ENCODE peak calls at places on chromosomes 5 and 9, in four cellular contexts. P is transverse colon, L is IMR-90, R is stomach. U is an unnamed sample.

GRCh38 chr5:61357745-61358144 is 25.7 kb downstream of the ZSWIM6 start:
- DNase-seq in P (no peak), L (no peak), R (no peak), U (no peak)

GRCh38 chr5:14872070-14872989 is 752 bp upstream of the ANKH start:
- DNase-seq in P (peak), L (peak), R (peak), U (peak)

GRCh38 chr5:115194671-115195070 is 25.0 kb upstream of the TRIM36 start:
- DNase-seq in P (peak), L (no peak), R (peak), U (no peak)

GRCh38 chr5:149561848-149562247 is 10.6 kb upstream of the CSNK1A1 start:
- DNase-seq in P (no peak), L (peak), R (no peak), U (no peak)

GRCh38 chr9:36864491-36865410 is 169.3 kb downstream of the PAX5 start:
- DNase-seq in P (no peak), L (no peak), R (no peak), U (no peak)

GRCh38 chr9:38214441-38214840 is 145.4 kb upstream of the SHB start:
- DNase-seq in P (no peak), L (no peak), R (no peak), U (no peak)

GRCh38 chr9:87796232-87796631 is 70.3 kb downstream of the CTSL start:
- DNase-seq in P (no peak), L (no peak), R (no peak), U (no peak)

GRCh38 chr5:40660751-40661150 is 19.0 kb upstream of the PTGER4 start:
- DNase-seq in P (no peak), L (no peak), R (no peak), U (no peak)

GRCh38 chr5:21007781-21008180 is 1019.8 kb upstream of the CDH18 start:
- DNase-seq in P (no peak), L (no peak), R (no peak), U (no peak)

GRCh38 chr5:157535042-157535865 is 40.3 kb downstream of the ADAM19 start:
- DNase-seq in P (no peak), L (peak), R (no peak), U (no peak)

GRCh38 chr5:157740211-157740610 is 3.3 kb upstream of the LSM11 start:
- DNase-seq in P (no peak), L (no peak), R (no peak), U (no peak)

GRCh38 chr5:172659909-172660628 is 19.0 kb downstream of the NEURL1B start:
- DNase-seq in P (peak), L (peak), R (peak), U (peak)
- TF ChIP-seq POLR2A in P (peak), L (peak), R (no peak), U (no peak)

DNA sequence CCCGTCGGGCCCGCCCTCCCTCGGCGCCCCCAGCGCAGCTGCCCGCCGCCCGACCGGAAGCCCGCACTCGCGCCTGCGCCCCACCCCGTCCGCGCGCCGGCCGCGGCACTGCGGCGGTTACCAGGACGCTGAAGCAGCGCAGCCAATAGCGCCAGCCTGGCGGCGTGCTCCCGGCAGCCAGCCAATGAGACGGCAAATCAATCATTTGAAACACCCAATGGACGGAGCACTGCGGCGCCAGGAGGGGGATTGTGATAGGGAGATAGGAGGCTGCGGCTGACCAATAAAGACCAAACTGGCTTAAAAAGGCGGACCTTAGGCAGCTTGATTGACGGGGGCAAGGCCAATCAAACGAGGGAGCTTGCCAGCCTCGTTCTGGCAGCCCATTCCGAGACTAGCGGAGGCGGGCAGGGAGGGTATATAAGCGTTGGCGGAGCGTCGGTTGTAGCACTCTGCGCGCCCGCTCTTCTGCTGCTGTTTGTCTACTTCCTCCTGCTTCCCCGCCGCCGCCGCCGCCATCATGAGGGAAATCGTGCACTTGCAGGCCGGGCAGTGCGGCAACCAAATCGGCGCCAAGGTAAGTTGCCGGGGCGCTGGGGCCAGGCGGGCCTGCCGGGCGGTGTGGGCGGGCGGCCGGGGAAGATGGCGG is at the start of gene TUBB4B:
- DNase-seq in P (peak), L (peak), R (peak), U (peak)
- TF ChIP-seq POLR2A in P (peak), L (peak), R (peak), U (peak)

GRCh38 chr9:122912671-122912963 is 506 bp downstream of the ZBTB6 start:
- DNase-seq in P (no peak), L (no peak), R (no peak), U (no peak)

DNA sequence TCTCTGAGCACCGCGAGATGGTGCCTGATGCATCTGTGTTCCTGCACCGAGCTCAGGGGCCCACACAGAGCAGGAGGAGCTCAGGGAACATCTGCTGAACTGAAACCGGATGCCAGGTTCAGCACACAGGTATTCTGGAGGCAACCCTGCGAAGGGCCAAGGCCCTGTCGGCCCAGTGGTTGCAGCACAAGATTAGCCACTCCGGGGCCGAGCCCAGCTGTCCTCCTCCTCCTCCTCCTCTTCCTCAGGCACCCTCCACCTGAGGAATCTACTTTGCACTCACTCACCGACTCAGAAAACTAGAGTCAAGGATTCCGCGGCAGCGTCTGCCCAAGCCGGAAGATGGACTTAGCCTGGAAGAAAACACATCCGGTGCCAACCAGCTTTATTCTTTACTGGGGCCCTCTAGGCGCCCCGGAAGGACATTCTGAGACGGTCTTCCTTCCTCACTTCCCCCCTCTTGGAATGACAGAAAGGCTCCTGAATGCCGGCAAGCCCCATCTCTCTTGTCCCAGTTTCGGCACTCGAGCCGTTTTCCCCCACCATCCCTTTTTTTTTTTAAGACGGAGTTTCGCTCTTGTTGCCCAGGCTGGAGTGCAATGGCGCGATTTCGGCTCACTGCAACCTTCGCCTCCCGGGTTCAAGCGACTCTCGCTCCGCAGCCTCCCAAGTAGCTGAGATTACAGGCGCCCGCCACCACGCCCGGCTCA is at the start of gene ZBTB6:
- DNase-seq in P (peak), L (peak), R (peak), U (peak)
- TF ChIP-seq POLR2A in P (peak), L (peak), R (no peak), U (no peak)

DNA sequence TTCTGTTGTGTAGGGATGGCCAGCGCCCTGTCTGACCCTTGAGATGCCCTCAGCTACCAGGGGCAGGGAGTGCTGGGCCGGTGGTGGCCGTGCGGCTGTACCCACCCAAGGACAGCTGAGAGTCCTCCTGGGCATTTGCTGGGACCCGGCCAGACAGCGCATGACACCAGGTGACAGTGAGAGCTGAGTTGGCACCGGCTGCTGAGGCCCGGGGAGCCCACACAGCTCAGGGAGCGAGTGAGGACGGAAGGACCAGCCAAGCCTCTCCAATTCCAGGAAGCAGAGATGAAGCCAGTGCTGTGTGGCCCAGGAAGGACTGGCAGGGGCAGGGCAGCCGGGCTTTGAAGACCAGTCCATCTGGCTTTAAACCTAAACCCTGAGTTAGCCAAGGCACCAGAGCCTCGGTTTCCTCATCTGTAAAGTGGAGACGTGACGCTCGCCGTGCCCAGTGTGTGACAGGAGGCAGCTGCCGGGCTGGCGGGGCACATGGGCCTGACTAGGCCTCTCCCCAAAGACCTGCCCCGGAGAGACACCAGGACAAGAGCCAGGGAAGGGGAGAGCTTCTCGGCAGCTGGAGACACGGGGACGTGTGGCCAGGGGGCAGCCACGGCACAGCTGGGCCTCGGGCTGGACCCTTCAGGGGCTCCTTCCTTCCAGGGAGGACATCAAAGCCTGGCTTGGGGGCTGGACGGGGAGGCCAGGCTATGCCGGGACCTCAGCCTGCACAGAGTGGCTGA is 3.0 kb upstream of the AGPAT2 start:
- DNase-seq in P (no peak), L (no peak), R (no peak), U (no peak)
- TF ChIP-seq POLR2A in P (no peak), L (no peak), R (no peak), U (no peak)

GRCh38 chr5:69418559-69418958 is 3.6 kb downstream of the MARVELD2 start:
- DNase-seq in P (no peak), L (no peak), R (no peak), U (no peak)

GRCh38 chr5:69416699-69417098 is 1.8 kb downstream of the MARVELD2 start:
- DNase-seq in P (no peak), L (no peak), R (no peak), U (no peak)

GRCh38 chr5:69416180-69416579 is 1.3 kb downstream of the MARVELD2 start:
- DNase-seq in P (no peak), L (no peak), R (no peak), U (no peak)

GRCh38 chr5:69415584-69415958 is 655 bp downstream of the MARVELD2 start:
- DNase-seq in P (peak), L (no peak), R (peak), U (peak)

DNA sequence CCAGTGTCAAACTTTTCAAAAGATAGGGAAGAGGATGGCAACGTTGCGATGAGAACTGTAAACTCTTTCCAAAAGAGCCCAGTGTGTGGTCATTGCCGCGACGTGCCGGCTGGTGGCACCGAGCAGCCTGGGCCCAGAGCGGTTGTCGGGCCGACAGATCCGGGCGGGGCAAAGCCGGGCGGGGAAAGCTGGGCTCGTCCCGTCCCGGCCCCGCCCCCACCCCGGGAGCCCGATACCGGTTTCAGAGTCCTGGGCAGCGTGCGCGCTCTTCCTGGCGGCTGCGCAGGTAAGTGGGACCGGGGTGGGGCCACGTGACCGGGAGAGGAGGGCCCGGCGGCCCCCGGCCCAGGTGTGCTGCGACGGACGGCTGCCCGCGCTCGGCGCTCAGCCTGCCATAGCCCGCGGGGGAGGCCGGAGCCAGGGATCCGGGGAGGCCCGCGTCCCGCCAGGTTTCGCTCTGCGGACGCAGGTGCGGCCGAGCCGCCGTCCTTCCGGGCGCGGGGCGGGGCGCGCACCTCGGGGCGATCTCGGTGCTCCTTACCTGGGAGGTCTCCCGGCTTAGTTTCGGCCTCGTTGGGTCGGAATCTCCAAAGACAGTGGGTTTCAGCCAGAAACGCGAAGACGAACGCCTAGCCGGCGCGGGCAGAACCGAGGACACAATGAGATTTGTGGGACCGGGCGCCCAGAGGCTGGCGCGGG is at the start of gene MARVELD2:
- DNase-seq in P (peak), L (peak), R (peak), U (peak)
- TF ChIP-seq POLR2A in P (peak), L (no peak), R (no peak), U (peak)

DNA sequence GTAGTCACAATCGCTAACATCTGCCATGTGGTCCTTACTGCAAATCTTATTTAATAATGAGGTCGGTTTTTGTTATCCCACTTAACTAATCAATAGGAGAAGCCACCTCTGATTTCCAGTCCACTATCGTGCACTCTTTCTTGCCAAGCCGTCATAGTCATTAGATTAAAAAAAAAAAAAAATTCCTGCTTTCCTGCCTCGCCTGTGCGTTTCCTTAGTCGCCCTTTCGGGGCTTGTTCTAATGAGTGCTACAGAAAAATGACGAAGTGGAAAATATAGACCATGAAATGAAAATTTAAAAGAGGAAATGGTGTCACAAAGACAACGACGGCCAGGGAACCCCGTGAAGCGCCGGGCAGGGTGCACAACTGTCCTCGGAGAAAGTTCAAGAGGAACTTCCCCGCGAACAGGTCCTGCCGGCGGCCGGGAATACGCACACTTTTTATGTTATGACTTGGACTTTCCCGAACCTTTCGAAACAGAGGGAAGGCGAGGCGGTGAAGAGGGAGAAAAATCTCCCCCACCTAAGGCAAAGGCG is 312 bp upstream of the RUFY1 start:
- DNase-seq in P (no peak), L (no peak), R (no peak), U (no peak)
- TF ChIP-seq POLR2A in P (no peak), L (no peak), R (no peak), U (no peak)

U was measured in prostate gland.